ENCODE peak calls at places on chromosomes 13 and 19, in eight cellular contexts. M, X, O, J, V, I, D and P are unnamed samples.

GRCh38 chr13:31012285-31013024 is 80.0 kb downstream of the TEX26 start:
- DNase-seq in M (peak), X (no peak), O (no peak), J (no peak), V (no peak), I (no peak), D (no peak), P (no peak)

GRCh38 chr13:51997641-51998330 is 13.5 kb downstream of the ATP7B start:
- DNase-seq in M (no peak), X (no peak), O (no peak), J (no peak), V (no peak), I (no peak), D (no peak), P (no peak)

GRCh38 chr19:3012522-3013260 is 16.4 kb downstream of the TLE2 start:
- DNase-seq in M (no peak), X (no peak), O (no peak), J (no peak), V (no peak), I (no peak), D (no peak), P (no peak)

GRCh38 chr13:19864339-19865309 is 1.2 kb upstream of the ZMYM5 start:
- DNase-seq in M (peak), X (peak), O (peak), J (peak), V (peak), I (peak), D (peak), P (peak)

GRCh38 chr13:42076309-42076713 is 27.9 kb downstream of the DGKH start:
- DNase-seq in M (no peak), X (no peak), O (no peak), J (no peak), V (no peak), I (no peak), D (no peak), P (no peak)

GRCh38 chr19:19460761-19461265 is 54.5 kb downstream of the TSSK6 start:
- DNase-seq in M (peak), X (no peak), O (peak), J (peak), V (peak), I (no peak), D (no peak), P (peak)

GRCh38 chr13:24511019-24511823 is 1.4 kb downstream of the PARP4 start:
- DNase-seq in M (peak), X (peak), O (no peak), J (peak), V (peak), I (no peak), D (peak), P (no peak)

GRCh38 chr13:105307776-105308175 is 1227.7 kb downstream of the EFNB2 start:
- DNase-seq in M (no peak), X (no peak), O (no peak), J (no peak), V (no peak), I (no peak), D (no peak), P (no peak)

GRCh38 chr13:94090773-94091172 is 388.7 kb downstream of the DCT start:
- DNase-seq in M (no peak), X (no peak), O (no peak), J (no peak), V (no peak), I (no peak), D (no peak), P (no peak)

GRCh38 chr19:55210120-55210493 is 806 bp upstream of the PTPRH start:
- DNase-seq in M (peak), X (peak), O (no peak), J (no peak), V (no peak), I (no peak), D (no peak), P (no peak)

GRCh38 chr19:6551607-6552450 is 21.0 kb downstream of the TNFSF9 start:
- DNase-seq in M (no peak), X (peak), O (peak), J (peak), V (peak), I (peak), D (no peak), P (peak)

GRCh38 chr19:38263696-38264485 is 482 bp upstream of the SPINT2 start:
- DNase-seq in M (peak), X (peak), O (no peak), J (peak), V (peak), I (no peak), D (peak), P (peak)

GRCh38 chr13:97879646-97880297 is 73.7 kb upstream of the IPO5 start:
- DNase-seq in M (peak), X (peak), O (no peak), J (no peak), V (no peak), I (no peak), D (no peak), P (no peak)

GRCh38 chr19:27660428-27660827 is 1552.5 kb downstream of the UQCRFS1 start:
- DNase-seq in M (no peak), X (no peak), O (no peak), J (no peak), V (no peak), I (no peak), D (no peak), P (no peak)

GRCh38 chr13:72960541-72960940 is 98.3 kb upstream of the KLF5 start:
- DNase-seq in M (no peak), X (no peak), O (no peak), J (no peak), V (no peak), I (no peak), D (no peak), P (no peak)

GRCh38 chr19:7916137-7916907 is 1.7 kb downstream of the TGFBR3L start:
- DNase-seq in M (peak), X (no peak), O (peak), J (no peak), V (peak), I (no peak), D (no peak), P (peak)